ENCODE peak calls at places on chromosome 22, in four cellular contexts. One of them, this sample, is unnamed.

GRCh38 chr22:49324527-49325491 is 502.9 kb downstream of the BRD1 start:
- DNase-seq in colonic mucosa: no peak
- DNase-seq in mesenchymal stem cell: no peak
- DNase-seq in neuronal stem cell: no peak
- DNase-seq in this sample: peak; percentile 25

GRCh38 chr22:30858976-30859713 is 109.4 kb downstream of the MORC2 start:
- DNase-seq in colonic mucosa: no peak
- DNase-seq in mesenchymal stem cell: no peak
- DNase-seq in neuronal stem cell: no peak
- DNase-seq in this sample: no peak

GRCh38 chr22:27517361-27517760 is 284.2 kb downstream of the MN1 start:
- DNase-seq in colonic mucosa: no peak
- DNase-seq in mesenchymal stem cell: no peak
- DNase-seq in neuronal stem cell: no peak
- DNase-seq in this sample: no peak

GRCh38 chr22:37533995-37534394 is 14.8 kb upstream of the CARD10 start:
- DNase-seq in colonic mucosa: no peak
- DNase-seq in mesenchymal stem cell: peak; percentile 87
- DNase-seq in neuronal stem cell: no peak
- DNase-seq in this sample: no peak

GRCh38 chr22:49015993-49016908 is 811.4 kb downstream of the BRD1 start:
- DNase-seq in colonic mucosa: no peak
- DNase-seq in mesenchymal stem cell: no peak
- DNase-seq in neuronal stem cell: no peak
- DNase-seq in this sample: peak; percentile 39

GRCh38 chr22:28958611-28959010 is 75.2 kb downstream of the ZNRF3 start:
- DNase-seq in colonic mucosa: no peak
- DNase-seq in mesenchymal stem cell: peak; percentile 14
- DNase-seq in neuronal stem cell: no peak
- DNase-seq in this sample: no peak

GRCh38 chr22:11253000-11253511 is 4274.9 kb upstream of the OR11H1 start:
- DNase-seq in colonic mucosa: no peak
- DNase-seq in mesenchymal stem cell: no peak
- DNase-seq in neuronal stem cell: no peak
- DNase-seq in this sample: no peak

GRCh38 chr22:30445438-30445936 is 19.9 kb downstream of the MTFP1 start:
- DNase-seq in colonic mucosa: no peak
- DNase-seq in mesenchymal stem cell: peak; percentile 58
- DNase-seq in neuronal stem cell: no peak
- DNase-seq in this sample: no peak

GRCh38 chr22:27116295-27116694 is 458.9 kb downstream of the MIAT start:
- DNase-seq in colonic mucosa: no peak
- DNase-seq in mesenchymal stem cell: no peak
- DNase-seq in neuronal stem cell: no peak
- DNase-seq in this sample: no peak

GRCh38 chr22:21712751-21713427 is 22.7 kb downstream of the YPEL1 start:
- DNase-seq in colonic mucosa: peak; percentile 57
- DNase-seq in mesenchymal stem cell: peak; percentile 85
- DNase-seq in neuronal stem cell: no peak
- DNase-seq in this sample: peak; percentile 83

GRCh38 chr22:30649430-30650007 is 13.9 kb downstream of the SLC35E4 start:
- DNase-seq in colonic mucosa: peak; percentile 85
- DNase-seq in mesenchymal stem cell: peak; percentile 65
- DNase-seq in neuronal stem cell: no peak
- DNase-seq in this sample: peak; percentile 73

GRCh38 chr22:50184004-50184461 is 1.7 kb upstream of the TRABD start:
- DNase-seq in colonic mucosa: peak; percentile 76
- DNase-seq in mesenchymal stem cell: no peak
- DNase-seq in neuronal stem cell: no peak
- DNase-seq in this sample: peak; percentile 72

GRCh38 chr22:30689622-30690021 is 5.1 kb upstream of the OSBP2 start:
- DNase-seq in colonic mucosa: no peak
- DNase-seq in mesenchymal stem cell: no peak
- DNase-seq in neuronal stem cell: no peak
- DNase-seq in this sample: no peak

GRCh38 chr22:30021881-30022619 is 58.2 kb upstream of the HORMAD2 start:
- DNase-seq in colonic mucosa: no peak
- DNase-seq in mesenchymal stem cell: no peak
- DNase-seq in neuronal stem cell: no peak
- DNase-seq in this sample: no peak

GRCh38 chr22:46104881-46105493 is 45.3 kb upstream of the PPARA start:
- DNase-seq in colonic mucosa: no peak
- DNase-seq in mesenchymal stem cell: no peak
- DNase-seq in neuronal stem cell: no peak
- DNase-seq in this sample: no peak
- H3K9ac ChIP-seq in colonic mucosa: peak overlapping the region; percentile 29
- H3K9ac ChIP-seq in mesenchymal stem cell: peak overlapping the region; percentile 62
- H3K9ac ChIP-seq in neuronal stem cell: no peak overlapping the region
- H3K9ac ChIP-seq in this sample: no peak overlapping the region

GRCh38 chr22:24444729-24445466 is 17.5 kb downstream of the ADORA2A start:
- DNase-seq in colonic mucosa: no peak
- DNase-seq in mesenchymal stem cell: no peak
- DNase-seq in neuronal stem cell: no peak
- DNase-seq in this sample: no peak

GRCh38 chr22:24443668-24444067 is 16.3 kb downstream of the ADORA2A start:
- DNase-seq in colonic mucosa: no peak
- DNase-seq in mesenchymal stem cell: no peak
- DNase-seq in neuronal stem cell: no peak
- DNase-seq in this sample: peak; percentile 24

GRCh38 chr22:24446291-24446611 is 18.9 kb downstream of the ADORA2A start:
- DNase-seq in colonic mucosa: no peak
- DNase-seq in mesenchymal stem cell: no peak
- DNase-seq in neuronal stem cell: no peak
- DNase-seq in this sample: no peak

GRCh38 chr22:24444251-24444650 is 16.9 kb downstream of the ADORA2A start:
- DNase-seq in colonic mucosa: no peak
- DNase-seq in mesenchymal stem cell: no peak
- DNase-seq in neuronal stem cell: no peak
- DNase-seq in this sample: no peak

DNA sequence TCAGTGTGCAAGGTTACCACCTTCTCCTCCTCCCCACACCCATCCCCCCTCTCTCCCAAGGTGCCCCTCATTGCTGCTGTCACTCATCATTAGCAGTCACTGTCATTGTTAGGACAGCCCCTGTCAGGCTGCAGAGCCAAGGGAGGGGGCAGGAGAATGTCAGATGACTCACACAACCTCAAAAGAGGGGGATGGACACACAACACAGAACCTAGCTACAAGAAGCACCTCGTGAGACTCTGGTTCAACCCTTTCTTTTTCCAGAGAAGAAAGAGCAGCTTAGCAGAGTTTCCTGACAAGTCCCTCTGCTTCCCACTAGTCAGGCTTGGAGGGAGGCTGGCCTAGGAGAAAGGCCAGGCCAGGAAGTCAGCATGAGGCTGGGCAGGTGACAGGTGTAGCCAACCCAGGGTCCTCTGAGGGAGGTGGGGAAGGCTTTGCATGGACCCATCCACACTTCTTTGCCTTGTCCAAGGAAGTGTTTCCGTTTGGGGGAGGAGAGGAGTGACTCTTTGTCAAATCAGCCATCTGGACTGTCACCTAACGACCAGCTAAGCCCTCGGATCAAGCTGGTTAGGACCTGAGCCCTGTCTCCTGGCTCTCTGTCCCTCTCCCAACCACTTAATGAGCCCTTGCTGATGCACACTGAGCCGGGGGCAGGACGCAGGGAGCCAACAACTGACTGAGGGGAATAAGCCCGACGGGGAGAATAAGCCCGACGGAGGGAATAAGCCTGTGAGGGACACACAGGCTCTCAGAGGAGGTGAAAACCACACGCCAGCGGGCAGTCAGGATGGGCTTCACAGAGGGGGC is 18.3 kb downstream of the ADORA2A start:
- DNase-seq in colonic mucosa: no peak
- DNase-seq in mesenchymal stem cell: no peak
- DNase-seq in neuronal stem cell: peak; percentile 46
- DNase-seq in this sample: peak; percentile 70
- H3K9ac ChIP-seq in colonic mucosa: no peak overlapping the region
- H3K9ac ChIP-seq in mesenchymal stem cell: no peak overlapping the region
- H3K9ac ChIP-seq in neuronal stem cell: no peak overlapping the region
- H3K9ac ChIP-seq in this sample: no peak overlapping the region

DNA sequence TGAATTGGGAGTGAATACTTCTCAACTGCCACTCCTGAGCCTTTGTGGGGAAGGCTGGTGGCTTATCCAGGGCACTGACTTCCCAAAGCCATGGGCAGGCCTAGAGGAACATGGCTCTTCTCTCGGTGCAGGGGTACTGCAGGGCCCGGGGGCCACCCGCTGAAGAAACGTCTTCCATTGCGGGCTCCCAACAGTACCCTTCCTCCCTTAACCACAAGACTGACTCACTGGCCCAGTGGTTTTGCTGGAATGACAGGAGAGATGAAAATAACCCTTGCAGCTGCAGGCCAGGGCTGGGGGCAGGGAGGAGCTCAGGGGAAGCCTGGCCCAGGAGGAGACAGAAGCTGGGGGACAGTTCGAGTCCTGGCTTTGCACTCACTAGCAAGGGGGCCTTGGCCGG is 13.5 kb downstream of the TXN2 start:
- DNase-seq in colonic mucosa: no peak
- DNase-seq in mesenchymal stem cell: peak; percentile 98
- DNase-seq in neuronal stem cell: no peak
- DNase-seq in this sample: no peak
- H3K9ac ChIP-seq in colonic mucosa: no peak overlapping the region
- H3K9ac ChIP-seq in mesenchymal stem cell: peak overlapping the region; percentile 66
- H3K9ac ChIP-seq in neuronal stem cell: no peak overlapping the region
- H3K9ac ChIP-seq in this sample: no peak overlapping the region

GRCh38 chr22:19537941-19538488 is 13.8 kb upstream of the CLDN5 start:
- DNase-seq in colonic mucosa: no peak
- DNase-seq in mesenchymal stem cell: no peak
- DNase-seq in neuronal stem cell: no peak
- DNase-seq in this sample: peak; percentile 16

GRCh38 chr22:19543970-19544708 is 19.9 kb upstream of the CLDN5 start:
- DNase-seq in colonic mucosa: peak; percentile 38
- DNase-seq in mesenchymal stem cell: no peak
- DNase-seq in neuronal stem cell: no peak
- DNase-seq in this sample: no peak

GRCh38 chr22:19536564-19536963 is 12.4 kb upstream of the CLDN5 start:
- DNase-seq in colonic mucosa: no peak
- DNase-seq in mesenchymal stem cell: no peak
- DNase-seq in neuronal stem cell: no peak
- DNase-seq in this sample: peak; percentile 1

GRCh38 chr22:19535001-19535400 is 10.8 kb upstream of the CLDN5 start:
- DNase-seq in colonic mucosa: no peak
- DNase-seq in mesenchymal stem cell: no peak
- DNase-seq in neuronal stem cell: no peak
- DNase-seq in this sample: peak; percentile 5

GRCh38 chr22:19540394-19540793 is 16.2 kb upstream of the CLDN5 start:
- DNase-seq in colonic mucosa: no peak
- DNase-seq in mesenchymal stem cell: no peak
- DNase-seq in neuronal stem cell: no peak
- DNase-seq in this sample: no peak
- H3K9ac ChIP-seq in colonic mucosa: no peak overlapping the region
- H3K9ac ChIP-seq in mesenchymal stem cell: no peak overlapping the region
- H3K9ac ChIP-seq in neuronal stem cell: no peak overlapping the region
- H3K9ac ChIP-seq in this sample: no peak overlapping the region

DNA sequence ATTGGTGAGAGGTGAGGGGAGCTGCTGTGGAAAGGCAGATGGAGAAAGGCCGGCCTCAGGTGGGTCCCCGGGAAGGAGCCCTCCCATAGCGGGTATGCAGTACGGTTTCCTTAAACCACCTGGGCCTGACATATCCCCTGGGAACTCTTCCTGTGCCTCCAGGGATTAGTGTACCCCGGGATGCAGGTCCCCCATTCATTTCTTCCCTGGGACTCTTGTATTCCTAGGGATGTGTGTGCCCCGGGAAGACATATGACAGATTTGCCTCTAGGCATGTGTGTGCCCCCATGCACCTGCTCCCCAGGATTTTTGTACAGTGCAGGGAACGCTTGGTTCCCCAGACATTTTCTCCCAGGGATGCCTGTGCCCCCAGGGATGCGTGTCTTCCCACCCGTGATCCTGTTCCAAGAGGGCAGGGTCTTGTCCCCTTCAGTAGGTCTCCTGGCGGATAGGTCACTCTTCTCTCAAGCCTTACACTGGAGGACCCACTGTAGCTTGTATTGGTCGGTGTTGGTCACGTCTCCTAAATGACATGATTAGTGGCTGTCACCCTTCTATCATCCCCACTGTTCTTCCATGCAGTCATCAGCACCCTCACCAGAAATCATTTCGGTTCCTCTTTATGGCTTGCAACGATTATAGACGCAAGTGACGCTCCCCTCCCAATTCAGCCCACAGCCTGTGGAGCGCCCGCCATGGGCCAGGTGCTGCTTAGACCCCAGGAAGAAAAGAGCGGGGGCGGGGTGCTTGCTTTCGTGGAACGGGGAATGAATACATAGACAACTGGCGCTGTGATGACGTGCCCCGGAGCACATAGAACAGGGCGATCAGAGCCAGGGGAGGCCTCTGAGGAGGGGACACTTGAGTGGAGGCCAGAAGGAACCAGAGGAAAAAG is 1.3 kb downstream of the PARVB start:
- DNase-seq in colonic mucosa: peak; percentile 45
- DNase-seq in mesenchymal stem cell: no peak
- DNase-seq in neuronal stem cell: no peak
- DNase-seq in this sample: no peak
- H3K9ac ChIP-seq in colonic mucosa: peak overlapping the region; percentile 76
- H3K9ac ChIP-seq in mesenchymal stem cell: peak overlapping the region; percentile 81
- H3K9ac ChIP-seq in neuronal stem cell: no peak overlapping the region
- H3K9ac ChIP-seq in this sample: no peak overlapping the region

GRCh38 chr22:42304021-42304790 is 33.8 kb upstream of the TCF20 start:
- DNase-seq in colonic mucosa: no peak
- DNase-seq in mesenchymal stem cell: no peak
- DNase-seq in neuronal stem cell: no peak
- DNase-seq in this sample: no peak
- H3K9ac ChIP-seq in colonic mucosa: no peak overlapping the region
- H3K9ac ChIP-seq in mesenchymal stem cell: no peak overlapping the region
- H3K9ac ChIP-seq in neuronal stem cell: peak overlapping the region; percentile 7
- H3K9ac ChIP-seq in this sample: no peak overlapping the region

This sample was measured in endodermal cell.